ENCODE peak calls at places on chromosome 21, in five cellular contexts. W is K562, M is HCT116, S is SK-N-SH, Q is GM12878. N is an unnamed sample.

GRCh38 chr21:27219068-27219467 is 252.2 kb upstream of the ADAMTS5 start:
- DNase-seq in Q (no peak), W (no peak), M (no peak), S (no peak), N (no peak)

GRCh38 chr21:46154155-46154954 is 1.0 kb downstream of the FTCD start:
- DNase-seq in Q (no peak), S (no peak), W (no peak), M (no peak), N (no peak)

GRCh38 chr21:42039470-42039901 is 29.3 kb upstream of the ZBTB21 start:
- DNase-seq in W (no peak), Q (no peak), S (no peak), M (no peak), N (no peak)

GRCh38 chr21:30257773-30258172 is 25.0 kb downstream of the KRTAP24-1 start:
- DNase-seq in W (peak), Q (no peak), S (peak), M (no peak), N (no peak)

GRCh38 chr21:40925481-40925880 is 78.5 kb upstream of the DSCAM start:
- DNase-seq in M (no peak), Q (no peak), W (no peak), S (no peak), N (no peak)

GRCh38 chr21:36917487-36918158 is 48.8 kb downstream of the HLCS start:
- DNase-seq in W (no peak), M (no peak), S (no peak), Q (no peak), N (peak)

GRCh38 chr21:42505090-42505726 is 8.4 kb upstream of the SLC37A1 start:
- DNase-seq in S (no peak), Q (peak), M (no peak), W (no peak), N (no peak)

GRCh38 chr21:42558846-42559245 is 45.2 kb downstream of the SLC37A1 start:
- DNase-seq in S (no peak), M (no peak), Q (no peak), W (no peak), N (no peak)

GRCh38 chr21:36120304-36120902 is 14.5 kb upstream of the CBR3 start:
- DNase-seq in M (no peak), S (no peak), Q (no peak), W (no peak), N (no peak)

GRCh38 chr21:33025106-33025470 is 647 bp upstream of the OLIG2 start:
- DNase-seq in S (peak), Q (no peak), W (no peak), M (no peak), N (no peak)
- TF ChIP-seq SIN3A in S (no peak), Q (no peak), W (no peak), M (no peak), N (no peak)

GRCh38 chr21:32565856-32566465 is 19.4 kb downstream of the TCP10L start:
- DNase-seq in S (no peak), Q (no peak), W (no peak), M (no peak), N (no peak)

GRCh38 chr21:32562915-32563314 is 22.4 kb downstream of the TCP10L start:
- DNase-seq in M (no peak), W (no peak), S (no peak), Q (no peak), N (no peak)

GRCh38 chr21:32559004-32559610 is 26.2 kb downstream of the TCP10L start:
- DNase-seq in S (no peak), W (no peak), M (no peak), Q (no peak), N (no peak)

GRCh38 chr21:32560896-32561295 is 24.4 kb downstream of the TCP10L start:
- DNase-seq in M (no peak), Q (no peak), S (no peak), W (no peak), N (no peak)

DNA sequence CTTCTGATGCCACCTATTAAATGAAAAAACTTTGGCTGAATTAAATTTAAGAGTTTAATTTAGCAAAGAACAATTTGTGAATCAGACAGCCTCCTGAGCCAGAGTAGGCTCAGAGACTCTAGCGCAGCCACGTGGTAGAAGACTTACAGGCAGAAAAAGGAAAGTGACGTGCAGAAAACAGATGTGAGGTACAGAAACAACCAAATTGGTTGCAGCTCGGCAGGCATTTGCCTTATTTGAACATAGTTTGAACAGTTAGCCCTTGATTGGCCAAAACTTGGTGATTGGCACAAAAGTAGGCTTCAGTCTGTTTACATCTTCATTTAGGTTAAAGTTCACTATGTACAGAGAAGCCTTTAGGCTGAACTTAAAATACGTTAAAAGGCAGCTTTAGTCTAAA is 22.9 kb downstream of the TCP10L start:
- DNase-seq in Q (no peak), M (no peak), S (no peak), W (no peak), N (no peak)
- TF ChIP-seq SIN3A in Q (no peak), M (no peak), S (no peak), W (no peak), N (no peak)

DNA sequence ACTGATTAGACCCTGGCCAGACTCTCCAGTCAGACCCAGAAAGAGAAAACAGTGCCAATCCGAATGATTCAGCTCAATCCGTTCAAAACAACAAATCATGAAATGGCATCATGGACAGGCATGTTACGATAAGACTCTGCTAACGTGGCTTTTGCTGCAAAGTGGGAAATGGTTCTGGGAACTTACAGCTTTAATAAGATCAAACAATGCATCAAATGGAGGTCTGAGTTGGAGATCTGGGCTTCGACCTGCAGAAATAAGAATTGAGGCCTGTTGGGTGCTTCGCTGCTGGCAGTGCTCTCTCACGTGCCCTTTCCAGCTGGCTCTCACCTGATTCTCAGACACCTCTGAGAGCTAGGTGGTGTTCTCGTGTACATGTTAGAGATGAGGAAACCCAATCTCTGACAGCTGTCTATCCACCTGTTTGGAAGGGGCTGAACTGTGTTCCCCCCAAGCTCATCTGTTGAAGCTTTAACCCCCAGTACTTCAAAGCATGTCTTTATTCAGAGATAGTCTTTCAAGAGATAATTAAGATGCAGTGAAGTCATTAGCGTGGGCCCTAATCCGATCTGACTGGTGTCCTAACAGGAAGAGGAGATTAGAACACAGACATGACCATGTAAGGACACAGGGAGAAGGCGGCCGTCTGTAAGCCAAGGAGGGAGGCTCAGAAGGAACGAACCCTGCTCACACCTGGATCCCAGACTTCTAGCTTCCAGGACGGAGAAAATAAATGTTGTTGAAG is 45.5 kb upstream of the ETS2 start:
- DNase-seq in W (no peak), M (no peak), Q (no peak), S (no peak), N (no peak)
- TF ChIP-seq SIN3A in W (no peak), M (no peak), Q (no peak), S (no peak), N (no peak)

GRCh38 chr21:38950388-38951094 is 144.8 kb downstream of the ETS2 start:
- DNase-seq in W (no peak), S (no peak), Q (no peak), M (no peak), N (no peak)
- TF ChIP-seq SIN3A in W (no peak), S (no peak), Q (no peak), M (no peak), N (no peak)

DNA sequence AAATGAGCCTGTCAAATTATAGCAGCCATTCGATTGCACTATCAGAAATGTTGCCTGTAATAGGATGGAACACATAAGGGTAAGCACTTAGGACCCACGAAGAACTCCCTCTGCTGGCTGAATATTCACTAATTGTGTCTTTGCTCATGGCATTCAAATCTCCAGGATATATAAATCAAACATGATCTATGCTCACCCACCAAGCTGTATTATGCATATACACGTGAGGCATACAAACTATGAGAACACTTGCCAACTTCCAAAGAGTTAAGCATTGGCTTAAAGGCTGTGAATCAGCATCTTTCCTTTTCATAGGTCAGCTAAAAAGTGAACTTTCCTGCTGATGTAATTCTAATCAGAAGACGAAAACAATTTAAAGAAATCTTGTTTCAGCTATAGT is 34.5 kb downstream of the TMPRSS15 start:
- DNase-seq in Q (no peak), S (peak), M (no peak), W (no peak), N (no peak)
- TF ChIP-seq SIN3A in Q (no peak), S (no peak), M (no peak), W (no peak), N (no peak)

GRCh38 chr21:44838038-44838895 is 20.4 kb upstream of the SUMO3 start:
- DNase-seq in M (no peak), W (peak), Q (no peak), S (no peak), N (no peak)

GRCh38 chr21:44837537-44837936 is 19.7 kb upstream of the SUMO3 start:
- DNase-seq in Q (no peak), M (no peak), S (no peak), W (no peak), N (no peak)

GRCh38 chr21:44836349-44836665 is 18.4 kb upstream of the SUMO3 start:
- DNase-seq in M (no peak), S (no peak), W (no peak), Q (no peak), N (no peak)

GRCh38 chr21:44835647-44835973 is 17.7 kb upstream of the SUMO3 start:
- DNase-seq in M (no peak), Q (no peak), S (no peak), W (no peak), N (no peak)

GRCh38 chr21:44836666-44837471 is 19.0 kb upstream of the SUMO3 start:
- DNase-seq in W (peak), Q (no peak), S (no peak), M (no peak), N (no peak)
- TF ChIP-seq SIN3A in W (no peak), Q (no peak), S (no peak), M (no peak), N (no peak)